ENCODE peak calls at places on chromosome 12, in seven cellular contexts. A is MCF 10A; G is HFFc6; N is AML-193; I is activated CD4-positive, alpha-beta memory T cell treated with anti-CD3 and anti-CD28 coated beads, Interleukin-2, amount 10 ng/mL, durations not matched to agents 7 days and 5 days; V is HuH-7.5; X is lung microvascular endothelial cell. U is an unnamed sample.

GRCh38 chr12:54052745-54053624 is 650 bp upstream of the HOXC4 start:
- DNase-seq in A (no peak), G (no peak), N (no peak), I (no peak), V (peak; percentile 56), X (no peak), U (no peak)

GRCh38 chr12:5808956-5809355 is 136.1 kb downstream of the ANO2 start:
- DNase-seq in A (peak; percentile 40), G (peak; percentile 90), N (no peak), I (no peak), V (no peak), X (no peak), U (no peak)

GRCh38 chr12:116346751-116347150 is 69.3 kb upstream of the MED13L start:
- DNase-seq in A (peak; percentile 85), G (peak; percentile 84), N (no peak), I (no peak), V (no peak), X (peak; percentile 90), U (no peak)

GRCh38 chr12:65937181-65937641 is 112.9 kb downstream of the HMGA2 start:
- DNase-seq in A (no peak), G (peak; percentile 76), N (no peak), I (no peak), V (no peak), X (peak; percentile 31), U (no peak)

GRCh38 chr12:119592232-119592631 is 1.3 kb upstream of the TMEM233 start:
- DNase-seq in A (peak; percentile 14), G (no peak), N (no peak), I (no peak), V (no peak), X (no peak), U (no peak)

GRCh38 chr12:106684497-106684896 is 90.0 kb upstream of the RIC8B start:
- DNase-seq in A (no peak), G (no peak), N (no peak), I (no peak), V (no peak), X (no peak), U (no peak)

GRCh38 chr12:128976120-128976519 is 122.8 kb downstream of the GLT1D1 start:
- DNase-seq in A (no peak), G (no peak), N (no peak), I (no peak), V (no peak), X (no peak), U (no peak)

GRCh38 chr12:24861751-24862575 is 86.9 kb downstream of the BCAT1 start:
- DNase-seq in A (no peak), G (peak; percentile 52), N (no peak), I (no peak), V (no peak), X (peak; percentile 83), U (no peak)

GRCh38 chr12:51269174-51270066 is 795 bp downstream of the SMAGP start:
- DNase-seq in A (peak; percentile 74), G (no peak), N (peak; percentile 9), I (peak; percentile 58), V (peak; percentile 79), X (peak; percentile 42), U (peak; percentile 38)

GRCh38 chr12:100652488-100652887 is 79.0 kb downstream of the GAS2L3 start:
- DNase-seq in A (no peak), G (no peak), N (no peak), I (no peak), V (no peak), X (no peak), U (peak; percentile 79)

GRCh38 chr12:127393896-127394295 is 873.1 kb upstream of the TMEM132C start:
- DNase-seq in A (peak; percentile 61), G (peak; percentile 87), N (no peak), I (no peak), V (no peak), X (no peak), U (no peak)